ENCODE peak calls at places on chromosomes 5 and 9, in six cellular contexts. Z is adrenal gland, K is left cardiac atrium, H is heart right ventricle, C is GM23248, W is activated gamma-delta T cell treated with Interleukin-2 at 50 U/mL for 16 hours. E is an unnamed sample.

GRCh38 chr5:109922396-109922995 is 232.8 kb downstream of the MAN2A1 start:
- DNase-seq in H (no peak), K (no peak), Z (no peak), C (no peak), W (peak), E (no peak)

GRCh38 chr9:37209431-37210386 is 89.3 kb downstream of the ZCCHC7 start:
- DNase-seq in C (peak), Z (no peak), W (no peak), H (no peak), K (no peak), E (no peak)

GRCh38 chr9:135047521-135047920 is 39.9 kb upstream of the OLFM1 start:
- DNase-seq in H (no peak), Z (no peak), W (no peak), C (no peak), K (no peak), E (no peak)

GRCh38 chr5:15694694-15695093 is 194.7 kb downstream of the FBXL7 start:
- DNase-seq in H (no peak), Z (no peak), W (no peak), C (peak), K (no peak), E (no peak)

GRCh38 chr9:3150030-3150429 is 306.1 kb upstream of the PUM3 start:
- DNase-seq in K (no peak), H (no peak), C (no peak), W (no peak), Z (no peak), E (no peak)

GRCh38 chr9:114275246-114275994 is 47.5 kb upstream of the ORM1 start:
- DNase-seq in K (peak), H (no peak), W (no peak), C (peak), Z (no peak), E (no peak)

GRCh38 chr5:145236966-145237365 is 598.2 kb downstream of the PRELID2 start:
- DNase-seq in K (no peak), H (no peak), Z (no peak), C (peak), W (no peak), E (no peak)

GRCh38 chr5:73485715-73486114 is 12.5 kb upstream of the BTF3 start:
- DNase-seq in H (no peak), W (no peak), K (no peak), Z (no peak), C (peak), E (no peak)

GRCh38 chr5:43038523-43038989 is 1.6 kb downstream of the ANXA2R start:
- DNase-seq in K (peak), H (no peak), W (no peak), Z (no peak), C (no peak), E (no peak)

GRCh38 chr5:176636426-176636825 is 6.0 kb downstream of the EIF4E1B start:
- DNase-seq in H (no peak), W (no peak), Z (no peak), C (peak), K (no peak), E (no peak)

GRCh38 chr9:126637002-126637849 is 23.5 kb downstream of the LMX1B start:
- DNase-seq in K (no peak), C (no peak), W (peak), Z (no peak), H (no peak), E (no peak)

GRCh38 chr5:154220625-154221024 is 30.1 kb downstream of the GALNT10 start:
- DNase-seq in Z (peak), H (no peak), W (no peak), K (no peak), C (peak), E (peak)

GRCh38 chr5:93782978-93783377 is 41.6 kb upstream of the POU5F2 start:
- DNase-seq in W (no peak), C (peak), K (no peak), H (no peak), Z (no peak), E (no peak)

E was measured in non-pigmented ciliary epithelial cell.